ENCODE peak calls at places on chromosome 9, in seven cellular contexts. E is AG04449; L is A673; Y is CD8-positive, alpha-beta T cell; W is OCI-LY7; X is cardiac muscle cell; F is SK-N-SH. H is an unnamed sample.

GRCh38 chr9:134059661-134060395 is 8.0 kb downstream of the BRD3 start:
- DNase-seq in E (no peak), L (no peak), Y (no peak), W (peak; percentile 76), X (no peak), F (peak; percentile 44), H (no peak)

GRCh38 chr9:95826183-95826838 is 49.2 kb upstream of the ERCC6L2 start:
- DNase-seq in E (no peak), L (no peak), Y (no peak), W (no peak), X (no peak), F (no peak), H (no peak)

GRCh38 chr9:124743686-124744348 is 27.3 kb downstream of the NR6A1 start:
- DNase-seq in E (no peak), L (no peak), Y (no peak), W (no peak), X (no peak), F (no peak), H (no peak)

GRCh38 chr9:116090030-116090770 is 63.4 kb upstream of the PAPPA start:
- DNase-seq in E (no peak), L (no peak), Y (no peak), W (no peak), X (no peak), F (no peak), H (peak; percentile 29)

GRCh38 chr9:6106576-6107339 is 91.3 kb upstream of the RANBP6 start:
- DNase-seq in E (no peak), L (peak; percentile 35), Y (no peak), W (peak; percentile 5), X (peak; percentile 69), F (peak; percentile 20), H (peak; percentile 56)

GRCh38 chr9:132795511-132796303 is 82.4 kb downstream of the AK8 start:
- DNase-seq in E (no peak), L (no peak), Y (no peak), W (no peak), X (no peak), F (no peak), H (no peak)

GRCh38 chr9:29044959-29045358 is 1471.7 kb upstream of the C9orf72 start:
- DNase-seq in E (no peak), L (peak; percentile 38), Y (no peak), W (no peak), X (peak; percentile 12), F (no peak), H (peak; percentile 11)

GRCh38 chr9:77977210-77977611 is 54.4 kb downstream of the GNAQ start:
- DNase-seq in E (no peak), L (peak; percentile 76), Y (no peak), W (peak; percentile 34), X (peak; percentile 86), F (peak; percentile 25), H (peak; percentile 79)

GRCh38 chr9:20340161-20340861 is 282.0 kb downstream of the MLLT3 start:
- DNase-seq in E (no peak), L (no peak), Y (no peak), W (no peak), X (peak; percentile 19), F (no peak), H (no peak)

GRCh38 chr9:113514748-113515147 is 51.2 kb downstream of the RGS3 start:
- DNase-seq in E (no peak), L (no peak), Y (no peak), W (no peak), X (no peak), F (no peak), H (no peak)

GRCh38 chr9:118529210-118529609 is 825.0 kb downstream of the TLR4 start:
- DNase-seq in E (no peak), L (peak; percentile 5), Y (no peak), W (no peak), X (peak; percentile 4), F (no peak), H (peak; percentile 30)

GRCh38 chr9:122168356-122168755 is 8.6 kb downstream of the MORN5 start:
- DNase-seq in E (no peak), L (no peak), Y (no peak), W (no peak), X (no peak), F (no peak), H (peak; percentile 6)

GRCh38 chr9:122159026-122159924 is at the start of the genes MORN5 and NDUFA8:
- DNase-seq in E (peak; percentile 57), L (peak; percentile 97), Y (peak; percentile 92), W (peak; percentile 98), X (peak; percentile 97), F (peak; percentile 98), H (peak; percentile 94)

GRCh38 chr9:122162415-122162814 is 2.7 kb downstream of the MORN5 start:
- DNase-seq in E (no peak), L (no peak), Y (no peak), W (no peak), X (no peak), F (no peak), H (no peak)

GRCh38 chr9:122159925-122160246 is 178 bp downstream of the MORN5 start:
- DNase-seq in E (no peak), L (no peak), Y (no peak), W (no peak), X (no peak), F (no peak), H (no peak)

DNA sequence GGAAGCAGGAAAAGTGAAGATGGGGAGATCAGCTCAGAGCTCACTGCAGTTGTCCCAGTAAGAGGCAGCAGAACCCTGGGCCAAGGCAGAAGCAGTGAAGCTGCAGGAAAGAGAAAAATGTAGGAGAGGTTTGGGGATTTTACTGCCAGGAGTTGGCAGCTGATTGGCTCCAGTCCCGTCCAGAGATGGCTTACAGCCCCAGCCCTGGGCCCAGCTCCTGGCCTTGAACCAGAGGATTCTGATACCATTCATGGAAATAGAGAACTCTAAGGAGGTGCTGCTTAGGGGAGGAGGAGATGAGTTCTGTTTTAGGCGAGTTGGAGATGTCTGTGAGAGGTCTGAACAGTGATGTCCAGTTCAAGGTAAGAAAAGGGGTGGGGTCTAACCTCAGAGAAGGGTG is 4.6 kb downstream of the MORN5 start:
- DNase-seq in E (no peak), L (no peak), Y (no peak), W (no peak), X (no peak), F (no peak), H (no peak)
- H3K4me3 ChIP-seq in E (no peak overlapping the region), L (no peak overlapping the region), Y (no peak overlapping the region), W (no peak overlapping the region), X (no peak overlapping the region), F (no peak overlapping the region), H (no peak overlapping the region)

GRCh38 chr9:32351845-32352244 is 32.6 kb upstream of the ACO1 start:
- DNase-seq in E (no peak), L (peak; percentile 46), Y (no peak), W (peak; percentile 7), X (peak; percentile 1), F (no peak), H (no peak)
- TF ChIP-seq CTCF in E (peak; percentile 4), L (peak; percentile 43), Y (no peak), W (peak; percentile 49), X (peak; percentile 21), F (peak; percentile 21), H (no peak)

DNA sequence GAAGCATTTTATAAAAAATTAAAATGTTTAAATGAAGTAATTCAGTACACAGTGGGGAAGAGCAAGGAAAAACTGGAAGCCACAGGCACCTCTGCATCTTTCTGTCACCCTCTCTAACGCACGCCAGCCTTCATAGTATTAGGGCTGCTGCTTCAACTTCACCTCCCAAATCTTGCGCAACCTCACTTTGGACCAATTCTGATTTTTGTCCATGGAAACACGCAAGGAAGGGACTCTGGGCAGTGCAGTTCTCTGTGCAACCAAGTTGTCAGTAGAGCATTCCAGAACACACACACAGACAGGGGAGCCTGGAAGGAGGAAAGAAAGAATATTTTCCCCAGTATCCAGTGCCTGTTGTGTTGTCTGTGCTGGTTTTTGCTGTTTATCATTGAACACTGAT is 203.9 kb downstream of the SH3GL2 start:
- DNase-seq in E (no peak), L (no peak), Y (no peak), W (no peak), X (no peak), F (no peak), H (no peak)
- H3K4me3 ChIP-seq in E (no peak overlapping the region), L (no peak overlapping the region), Y (no peak overlapping the region), W (no peak overlapping the region), X (no peak overlapping the region), F (no peak overlapping the region), H (no peak overlapping the region)

DNA sequence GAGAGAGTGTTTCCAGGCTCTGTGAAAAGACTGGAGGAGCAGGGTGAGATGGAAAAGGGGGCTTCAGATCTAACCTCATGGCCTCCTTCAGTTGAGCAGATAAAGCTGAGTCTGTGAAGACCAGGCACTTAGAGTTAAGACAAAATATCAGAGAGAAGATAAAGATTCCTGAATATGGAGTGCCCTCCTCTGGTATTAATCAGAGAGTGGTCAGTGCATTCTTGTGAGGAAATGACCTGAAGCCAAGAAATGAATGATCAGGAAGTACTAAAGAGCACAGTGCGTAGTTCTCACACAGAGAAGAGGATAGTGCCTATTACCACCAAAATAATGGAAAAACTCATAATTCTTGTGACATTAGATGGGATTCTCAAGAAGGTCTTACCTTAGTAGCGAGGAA is 1417.0 kb upstream of the ACO1 start:
- DNase-seq in E (no peak), L (peak; percentile 23), Y (no peak), W (no peak), X (no peak), F (no peak), H (no peak)
- TF ChIP-seq CTCF in E (no peak), L (peak; percentile 25), Y (no peak), W (no peak), X (no peak), F (peak; percentile 60), H (no peak)

H was measured in fibroblast of mammary gland.